ENCODE peak calls at places on chromosomes 11 and 22, in four cellular contexts. Z, B, J and O are unnamed samples.

GRCh38 chr11:76047231-76047630 is 159.1 kb downstream of the WNT11 start:
- DNase-seq in B (peak; percentile 81), Z (no peak), J (no peak), O (no peak)

GRCh38 chr22:49521787-49522224 is 305.9 kb downstream of the BRD1 start:
- DNase-seq in B (no peak), Z (no peak), J (no peak), O (no peak)

GRCh38 chr11:57359396-57359795 is 21.2 kb downstream of the P2RX3 start:
- DNase-seq in J (no peak), B (no peak), Z (no peak), O (no peak)

GRCh38 chr11:6362868-6363678 is 27.2 kb upstream of the SMPD1 start:
- DNase-seq in J (peak; percentile 68), B (peak; percentile 77), Z (peak; percentile 78), O (peak; percentile 84)

GRCh38 chr11:3841426-3842304 is 906 bp upstream of the RHOG start:
- DNase-seq in Z (peak; percentile 87), J (peak; percentile 68), B (peak; percentile 83), O (peak; percentile 93)

GRCh38 chr11:113023986-113024385 is 62.8 kb downstream of the NCAM1 start:
- DNase-seq in Z (no peak), B (no peak), J (no peak), O (no peak)

GRCh38 chr11:126720539-126721235 is 279.9 kb downstream of the KIRREL3 start:
- DNase-seq in J (no peak), B (no peak), Z (no peak), O (no peak)

GRCh38 chr11:126700773-126701554 is 299.6 kb downstream of the KIRREL3 start:
- DNase-seq in Z (no peak), B (no peak), J (no peak), O (no peak)

GRCh38 chr11:111918390-111919256 is at the start of gene C11orf52:
- DNase-seq in Z (no peak), J (peak; percentile 79), B (peak; percentile 97), O (peak; percentile 82)

GRCh38 chr11:109971184-109971523 is 122.0 kb upstream of the ZC3H12C start:
- DNase-seq in B (peak; percentile 68), J (no peak), Z (no peak), O (no peak)

GRCh38 chr11:109968781-109969180 is 124.4 kb upstream of the ZC3H12C start:
- DNase-seq in Z (no peak), J (no peak), B (no peak), O (no peak)

GRCh38 chr11:109972181-109972715 is 120.9 kb upstream of the ZC3H12C start:
- DNase-seq in J (no peak), Z (no peak), B (no peak), O (no peak)

GRCh38 chr11:109970516-109971183 is 122.5 kb upstream of the ZC3H12C start:
- DNase-seq in Z (no peak), B (no peak), J (no peak), O (no peak)

DNA sequence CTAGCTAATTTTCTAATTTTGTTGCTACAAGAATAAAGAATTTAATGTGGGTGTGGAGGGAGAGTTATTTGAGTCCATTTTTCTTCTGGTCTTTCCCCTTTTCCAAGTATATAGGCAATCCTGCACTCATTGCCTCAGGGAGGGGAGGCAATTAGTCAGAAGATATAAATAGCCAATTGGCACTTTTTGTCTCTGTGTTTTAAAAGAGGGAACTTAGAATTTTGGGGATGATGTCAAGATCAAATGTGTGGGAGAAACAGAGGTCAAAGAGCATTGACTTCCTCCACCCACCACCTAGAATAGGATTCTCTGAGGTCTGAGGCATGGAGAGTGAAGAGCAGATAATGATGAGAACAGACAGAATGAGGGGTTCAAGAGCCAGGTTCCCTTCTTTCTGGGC is 120.3 kb upstream of the ZC3H12C start:
- DNase-seq in Z (no peak), B (no peak), J (no peak), O (no peak)
- H3K4me1 ChIP-seq in Z (peaks cover 35% of the 10 kb centered on the region), B (peaks cover 12% of the 10 kb centered on the region), J (no peaks in the 10 kb centered on the region), O (no peaks in the 10 kb centered on the region)

GRCh38 chr11:64042301-64042700 is 6.6 kb downstream of the FLRT1 start:
- DNase-seq in Z (no peak), J (no peak), B (no peak), O (no peak)

GRCh38 chr11:64039012-64039665 is 3.4 kb downstream of the FLRT1 start:
- DNase-seq in J (no peak), B (no peak), Z (no peak), O (no peak)

GRCh38 chr11:64038500-64038899 is 2.8 kb downstream of the FLRT1 start:
- DNase-seq in J (no peak), Z (no peak), B (no peak), O (no peak)

GRCh38 chr11:64041846-64042245 is 6.1 kb downstream of the FLRT1 start:
- DNase-seq in Z (no peak), J (no peak), B (no peak), O (no peak)

DNA sequence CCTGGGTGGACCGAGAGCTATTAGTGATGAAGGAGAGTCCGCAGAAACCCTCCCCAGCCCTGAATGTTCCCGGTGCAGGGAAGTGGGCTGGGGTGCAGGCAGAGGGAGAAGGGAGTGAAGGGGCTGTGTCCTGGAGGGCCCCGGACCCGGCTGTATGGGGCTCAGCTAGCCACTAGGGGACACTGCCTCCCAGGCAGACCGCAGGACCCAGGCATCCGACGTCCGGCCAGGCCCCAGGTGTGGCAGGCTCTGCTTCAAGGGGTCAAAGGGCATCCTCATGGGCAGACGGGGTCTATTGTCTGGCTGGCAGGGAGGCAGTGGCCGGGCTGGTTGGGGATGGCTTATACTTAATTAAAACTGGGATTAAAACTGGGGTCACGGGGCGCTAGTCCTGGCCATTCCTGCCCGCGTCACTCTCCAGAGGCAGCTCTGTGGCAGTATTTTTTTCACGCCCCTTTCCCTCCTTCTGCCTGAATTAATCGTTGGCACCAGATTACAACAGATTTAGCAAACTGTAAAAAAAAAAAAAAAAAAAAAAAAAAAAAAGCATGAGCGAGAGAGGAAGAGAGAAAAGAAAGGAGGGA is 5.0 kb downstream of the FLRT1 start:
- DNase-seq in B (no peak), Z (no peak), J (no peak), O (no peak)
- H3K4me1 ChIP-seq in B (no peaks in the 10 kb centered on the region), Z (peaks cover 11% of the 10 kb centered on the region), J (no peaks in the 10 kb centered on the region), O (peaks cover 10% of the 10 kb centered on the region)

GRCh38 chr11:27282141-27282590 is 80.8 kb downstream of the CCDC34 start:
- DNase-seq in Z (peak; percentile 55), J (no peak), B (no peak), O (no peak)
- H3K4me1 ChIP-seq in Z (peaks cover 6% of the 10 kb centered on the region), J (no peaks in the 10 kb centered on the region), B (no peaks in the 10 kb centered on the region), O (no peaks in the 10 kb centered on the region)

GRCh38 chr22:37226514-37226913 is 14.2 kb upstream of the SSTR3 start:
- DNase-seq in Z (no peak), B (no peak), J (no peak), O (no peak)
- H3K4me1 ChIP-seq in Z (peaks cover 69% of the 10 kb centered on the region), B (peaks cover 33% of the 10 kb centered on the region), J (peaks cover 24% of the 10 kb centered on the region), O (peaks cover 13% of the 10 kb centered on the region)

DNA sequence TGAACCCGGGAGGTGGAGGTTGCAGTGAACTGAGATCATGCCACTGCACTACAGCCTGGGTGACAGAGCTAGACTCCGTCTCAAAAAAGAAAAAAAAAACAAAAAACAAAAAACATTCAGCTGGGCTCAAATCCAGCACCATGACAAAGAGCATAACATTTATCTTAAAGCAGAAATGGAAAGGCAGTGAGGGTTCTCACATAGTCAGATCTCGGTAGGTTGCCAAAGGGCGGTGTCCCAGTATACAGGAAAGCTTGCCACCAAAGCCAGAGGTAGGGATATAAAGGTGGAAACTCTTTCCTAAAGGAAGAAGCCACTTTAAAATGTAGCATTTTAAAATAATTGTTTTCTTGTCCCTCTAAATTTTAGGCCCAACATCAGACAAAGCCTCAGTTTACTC is 22.4 kb upstream of the CAPRIN1 start:
- DNase-seq in B (no peak), Z (no peak), J (no peak), O (peak; percentile 92)
- H3K4me1 ChIP-seq in B (no peaks in the 10 kb centered on the region), Z (no peaks in the 10 kb centered on the region), J (no peaks in the 10 kb centered on the region), O (peaks cover 9% of the 10 kb centered on the region)

GRCh38 chr22:45997775-45998637 is 21.0 kb upstream of the WNT7B start:
- DNase-seq in Z (no peak), J (no peak), B (peak; percentile 19), O (peak; percentile 33)

GRCh38 chr22:46000081-46001027 is 23.4 kb upstream of the WNT7B start:
- DNase-seq in J (no peak), B (no peak), Z (no peak), O (peak; percentile 22)

GRCh38 chr22:46001046-46001425 is 24.1 kb upstream of the WNT7B start:
- DNase-seq in Z (no peak), B (no peak), J (no peak), O (no peak)

GRCh38 chr22:45998638-45999378 is 21.8 kb upstream of the WNT7B start:
- DNase-seq in J (no peak), Z (no peak), B (no peak), O (peak; percentile 27)

GRCh38 chr22:45999379-45999971 is 22.5 kb upstream of the WNT7B start:
- DNase-seq in B (no peak), Z (no peak), J (no peak), O (no peak)
- H3K4me1 ChIP-seq in B (peaks cover 24% of the 10 kb centered on the region), Z (peaks cover 83% of the 10 kb centered on the region), J (no peaks in the 10 kb centered on the region), O (peaks cover 19% of the 10 kb centered on the region)

GRCh38 chr11:65291613-65292012 is 23.1 kb upstream of the CDC42EP2 start:
- DNase-seq in Z (no peak), B (peak; percentile 66), J (no peak), O (no peak)

GRCh38 chr11:65292866-65293265 is 21.8 kb upstream of the CDC42EP2 start:
- DNase-seq in Z (no peak), J (no peak), B (no peak), O (no peak)

GRCh38 chr11:65287601-65288000 is 25.8 kb downstream of the POLA2 start:
- DNase-seq in B (no peak), J (no peak), Z (no peak), O (no peak)

GRCh38 chr11:65288706-65289536 is 25.7 kb upstream of the CDC42EP2 start:
- DNase-seq in J (no peak), B (no peak), Z (peak; percentile 77), O (no peak)

DNA sequence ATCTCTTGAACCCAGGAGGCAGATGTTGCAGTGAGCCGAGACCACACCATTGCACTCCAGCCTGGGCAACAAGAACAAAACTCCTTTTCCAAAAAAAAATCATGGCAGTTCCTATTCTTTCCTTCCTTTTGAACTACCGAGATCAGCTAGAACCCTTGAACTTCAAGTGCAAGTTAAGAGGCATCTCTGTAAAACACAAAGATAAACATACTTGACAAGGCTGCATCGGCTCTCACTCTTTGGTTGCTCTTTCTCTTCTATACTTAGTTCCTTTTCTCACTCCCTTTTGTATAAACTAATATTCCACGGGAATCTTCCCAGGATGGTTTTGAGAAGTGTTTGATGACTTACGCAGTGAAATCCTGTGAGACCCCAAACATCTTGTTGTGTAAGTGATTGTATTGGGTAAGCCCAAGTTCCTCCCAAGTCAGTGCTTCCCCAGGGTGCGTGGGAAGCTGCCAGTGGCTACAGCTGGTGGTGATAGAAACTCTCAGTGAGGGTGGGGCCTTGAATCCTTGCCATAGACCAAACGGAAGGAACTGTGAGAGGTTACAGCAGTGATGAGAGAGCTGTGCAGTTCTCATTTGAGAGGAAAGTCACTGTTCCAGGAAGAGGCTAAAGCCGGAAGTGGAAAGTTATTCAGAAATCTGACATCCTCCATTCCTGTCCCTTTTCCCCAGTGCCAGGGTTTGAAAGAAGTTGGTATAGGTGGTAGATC is 24.1 kb upstream of the CDC42EP2 start:
- DNase-seq in J (no peak), Z (peak; percentile 86), B (peak; percentile 41), O (peak; percentile 72)
- H3K4me1 ChIP-seq in J (peaks cover 5% of the 10 kb centered on the region), Z (peaks cover 57% of the 10 kb centered on the region), B (peaks cover 17% of the 10 kb centered on the region), O (peaks cover 11% of the 10 kb centered on the region)